ENCODE peak calls at places on chromosome 17, in seven cellular contexts. U is HCT116, R is OCI-LY7, X is breast epithelium, W is ovary, Q is gastrocnemius medialis, L is fibroblast of pulmonary artery. B is an unnamed sample.

GRCh38 chr17:31877911-31878702 is 19.1 kb upstream of the COPRS start:
- DNase-seq in W (no peak), L (peak), U (no peak), Q (no peak), R (no peak), X (no peak), B (no peak)

GRCh38 chr17:8857919-8858318 is 9.6 kb downstream of the PIK3R6 start:
- DNase-seq in L (peak), Q (no peak), U (no peak), W (no peak), X (no peak), R (peak), B (peak)

GRCh38 chr17:35825206-35825605 is 15.9 kb downstream of the TAF15 start:
- DNase-seq in L (no peak), X (no peak), U (no peak), R (no peak), Q (no peak), W (no peak), B (no peak)

GRCh38 chr17:2398188-2398587 is 2.7 kb downstream of the MNT start:
- DNase-seq in Q (no peak), R (no peak), U (no peak), X (no peak), L (no peak), W (no peak), B (no peak)

GRCh38 chr17:4469552-4469951 is 29.1 kb upstream of the SPNS2 start:
- DNase-seq in Q (peak), X (no peak), U (no peak), L (no peak), W (no peak), R (no peak), B (no peak)

GRCh38 chr17:61669522-61669921 is 78.5 kb upstream of the NACA2 start:
- DNase-seq in U (no peak), Q (no peak), X (no peak), R (no peak), L (no peak), W (no peak), B (no peak)

GRCh38 chr17:1736348-1737281 is 6.1 kb upstream of the SERPINF2 start:
- DNase-seq in U (no peak), L (peak), Q (no peak), R (no peak), X (no peak), W (peak), B (peak)

GRCh38 chr17:1529863-1530262 is 13.5 kb upstream of the INPP5K start:
- DNase-seq in L (no peak), X (no peak), R (peak), W (no peak), Q (no peak), U (no peak), B (peak)

GRCh38 chr17:61856078-61856477 is 7.2 kb downstream of the BRIP1 start:
- DNase-seq in Q (no peak), L (no peak), U (no peak), R (no peak), W (no peak), X (no peak), B (no peak)

GRCh38 chr17:83124871-83125514 is 45.6 kb downstream of the METRNL start:
- DNase-seq in X (peak), W (no peak), Q (no peak), R (no peak), U (no peak), L (no peak), B (no peak)

GRCh38 chr17:79622776-79623175 is 11.9 kb upstream of the RBFOX3 start:
- DNase-seq in W (no peak), X (peak), L (no peak), R (no peak), U (no peak), Q (no peak), B (no peak)

GRCh38 chr17:29116652-29117439 is 63.4 kb downstream of the MYO18A start:
- DNase-seq in W (peak), Q (peak), L (peak), U (no peak), R (peak), X (peak), B (peak)

GRCh38 chr17:81298325-81298990 is 3.4 kb upstream of the SLC38A10 start:
- DNase-seq in R (no peak), Q (no peak), L (no peak), X (no peak), U (no peak), W (no peak), B (no peak)

GRCh38 chr17:80968602-80969029 is 23.0 kb upstream of the CHMP6 start:
- DNase-seq in R (no peak), U (no peak), L (no peak), X (no peak), Q (no peak), W (peak), B (peak)

GRCh38 chr17:64252831-64253230 is 10.2 kb downstream of the TEX2 start:
- DNase-seq in Q (no peak), W (no peak), X (no peak), R (no peak), L (no peak), U (no peak), B (no peak)

GRCh38 chr17:66975614-66976378 is 11.3 kb downstream of the CACNG4 start:
- DNase-seq in Q (peak), X (no peak), R (peak), L (no peak), U (peak), W (no peak), B (no peak)

GRCh38 chr17:12580640-12581039 is 85.0 kb upstream of the MYOCD start:
- DNase-seq in U (no peak), L (no peak), Q (no peak), W (no peak), R (no peak), X (no peak), B (no peak)

GRCh38 chr17:77948690-77949114 is 9.8 kb upstream of the TNRC6C start:
- DNase-seq in U (peak), Q (no peak), R (no peak), X (no peak), L (peak), W (no peak), B (peak)

GRCh38 chr17:10278218-10278617 is 79.8 kb upstream of the GAS7 start:
- DNase-seq in L (no peak), R (no peak), U (no peak), X (no peak), Q (no peak), W (no peak), B (no peak)

GRCh38 chr17:44005865-44006580 is 1.6 kb downstream of the NAGS start:
- DNase-seq in R (peak), U (no peak), W (no peak), X (no peak), L (no peak), Q (no peak), B (no peak)

GRCh38 chr17:42183741-42184711 is 1.2 kb downstream of the HCRT start:
- DNase-seq in R (peak), L (peak), Q (peak), X (no peak), U (peak), W (peak), B (peak)

GRCh38 chr17:70313031-70313430 is 143.7 kb downstream of the KCNJ2 start:
- DNase-seq in U (no peak), R (no peak), L (peak), X (no peak), Q (no peak), W (no peak), B (peak)

GRCh38 chr17:78645421-78646295 is 68.5 kb upstream of the DNAH17 start:
- DNase-seq in Q (peak), L (peak), U (no peak), W (no peak), X (no peak), R (peak), B (no peak)

GRCh38 chr17:5282639-5283217 is 644 bp downstream of the RABEP1 start:
- DNase-seq in W (peak), X (no peak), L (peak), R (peak), Q (no peak), U (no peak), B (no peak)

GRCh38 chr17:47733414-47734288 is 615 bp downstream of the TBX21 start:
- DNase-seq in L (no peak), W (no peak), Q (no peak), U (no peak), R (no peak), X (peak), B (no peak)

GRCh38 chr17:34382586-34383224 is 19.7 kb upstream of the CCL1 start:
- DNase-seq in X (no peak), Q (no peak), R (peak), U (no peak), W (no peak), L (peak), B (no peak)

GRCh38 chr17:34377078-34377823 is 14.2 kb upstream of the CCL1 start:
- DNase-seq in X (no peak), Q (no peak), L (no peak), R (no peak), U (no peak), W (no peak), B (no peak)

GRCh38 chr17:34375598-34375997 is 12.6 kb upstream of the CCL1 start:
- DNase-seq in R (no peak), Q (no peak), U (no peak), W (no peak), L (no peak), X (no peak), B (no peak)

GRCh38 chr17:34379876-34380275 is 16.8 kb upstream of the CCL1 start:
- DNase-seq in L (peak), R (no peak), U (no peak), Q (no peak), W (no peak), X (no peak), B (peak)

GRCh38 chr17:34378664-34379101 is 15.7 kb upstream of the CCL1 start:
- DNase-seq in W (no peak), X (no peak), L (peak), R (peak), U (no peak), Q (no peak), B (no peak)
- TF ChIP-seq CTCF in W (no peak), X (no peak), L (no peak), R (peak), U (no peak), Q (no peak), B (no peak)

DNA sequence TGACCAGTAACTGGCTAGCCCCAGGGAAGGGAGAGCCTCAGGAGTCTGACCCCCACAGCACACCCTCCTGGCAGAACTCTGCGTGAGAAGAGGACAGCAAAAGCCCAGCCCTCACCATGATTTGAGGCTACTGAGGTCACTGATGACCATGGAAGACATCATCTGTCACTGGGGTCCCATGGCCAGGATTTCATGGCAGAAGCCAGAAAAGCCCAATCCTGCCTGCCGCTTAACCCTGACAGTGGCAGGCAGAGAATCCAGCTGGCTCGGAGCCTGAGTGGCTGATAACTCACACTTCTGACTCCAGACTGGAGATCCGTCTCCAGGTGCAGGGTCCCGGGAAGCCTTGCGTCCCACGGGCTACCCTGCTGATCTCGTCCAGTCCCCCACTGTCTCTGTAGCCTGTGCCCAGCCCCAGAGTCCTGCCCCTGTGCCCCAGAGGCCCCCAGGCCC is 17.5 kb downstream of the GRIN2C start:
- DNase-seq in W (no peak), U (no peak), X (no peak), L (no peak), R (no peak), Q (no peak), B (no peak)
- H3K4me3 ChIP-seq in W (peak), U (peak), X (peak), L (no peak), R (no peak), Q (peak), B (peak)

GRCh38 chr17:38341035-38341721 is 2.6 kb downstream of the GPR179 start:
- DNase-seq in R (no peak), Q (no peak), L (peak), W (peak), X (no peak), U (no peak), B (no peak)

GRCh38 chr17:38345743-38346142 is 2.0 kb upstream of the GPR179 start:
- DNase-seq in R (no peak), Q (no peak), W (no peak), X (no peak), L (no peak), U (no peak), B (no peak)

GRCh38 chr17:38342886-38343607 is 709 bp downstream of the GPR179 start:
- DNase-seq in U (no peak), L (no peak), Q (no peak), X (no peak), R (no peak), W (no peak), B (no peak)

GRCh38 chr17:38343608-38343980 is at the start of gene GPR179:
- DNase-seq in L (no peak), Q (no peak), U (no peak), W (no peak), X (no peak), R (no peak), B (no peak)

DNA sequence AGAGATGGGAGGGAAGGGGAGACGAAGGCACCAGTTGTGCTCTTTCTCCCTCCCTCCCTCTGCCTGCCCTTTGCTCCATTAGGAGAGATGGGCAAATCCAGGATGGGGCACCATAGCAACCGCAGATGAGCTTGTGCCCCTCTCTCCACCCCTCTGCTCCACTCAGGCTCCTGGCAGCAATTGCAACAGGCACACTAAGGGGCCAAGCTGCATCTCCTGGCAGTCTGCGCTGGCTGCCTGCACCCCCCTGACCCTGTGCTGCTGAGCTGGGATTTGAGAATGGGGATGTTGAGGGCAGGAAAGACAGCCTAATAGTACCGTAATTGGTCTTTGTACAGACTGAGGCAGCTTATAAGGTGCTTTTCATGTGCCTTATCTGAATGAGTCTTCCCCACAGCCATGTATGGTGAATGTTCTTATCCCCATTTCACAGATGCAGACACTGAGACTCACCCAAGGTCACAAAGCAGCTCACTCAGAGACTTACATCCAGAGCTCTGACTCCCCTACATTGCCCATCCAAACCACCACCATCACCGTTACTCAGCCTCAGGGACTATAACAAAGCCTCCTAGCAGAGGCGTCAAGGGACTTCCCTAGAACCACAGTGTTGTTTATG is 480 bp upstream of the GPR179 start:
- DNase-seq in L (no peak), Q (no peak), X (no peak), U (no peak), R (no peak), W (no peak), B (no peak)
- TF ChIP-seq CTCF in L (no peak), Q (no peak), X (no peak), U (no peak), R (no peak), W (no peak), B (no peak)

GRCh38 chr17:57984226-57984890 is 3.7 kb downstream of the VEZF1 start:
- DNase-seq in W (no peak), R (no peak), U (no peak), Q (no peak), X (no peak), L (peak), B (peak)

GRCh38 chr17:57984936-57985674 is 2.9 kb downstream of the VEZF1 start:
- DNase-seq in U (no peak), L (no peak), W (no peak), R (no peak), X (no peak), Q (no peak), B (peak)

GRCh38 chr17:57987582-57988300 is at the start of gene VEZF1:
- DNase-seq in U (peak), X (peak), R (peak), Q (peak), W (peak), L (peak), B (peak)

GRCh38 chr17:57986841-57987581 is 1.0 kb downstream of the VEZF1 start:
- DNase-seq in W (peak), Q (peak), U (no peak), L (peak), R (no peak), X (no peak), B (peak)

GRCh38 chr17:57985675-57985974 is 2.4 kb downstream of the VEZF1 start:
- DNase-seq in X (no peak), R (no peak), Q (no peak), L (peak), W (no peak), U (no peak), B (peak)
- H3K4me3 ChIP-seq in X (no peak), R (no peak), Q (peak), L (peak), W (no peak), U (peak), B (peak)

GRCh38 chr17:45648642-45649041 is 135.5 kb upstream of the CRHR1 start:
- DNase-seq in Q (no peak), X (no peak), U (no peak), W (no peak), R (no peak), L (no peak), B (no peak)
- TF ChIP-seq CTCF in Q (no peak), X (no peak), U (peak), W (no peak), R (peak), L (no peak), B (no peak)

GRCh38 chr17:18246109-18246725 is 12.3 kb downstream of the FLII start:
- DNase-seq in X (no peak), Q (no peak), W (no peak), R (no peak), L (no peak), U (no peak), B (no peak)

GRCh38 chr17:18248300-18248731 is 10.2 kb downstream of the FLII start:
- DNase-seq in Q (peak), R (peak), U (no peak), W (peak), L (peak), X (no peak), B (peak)

GRCh38 chr17:18248811-18249210 is 9.7 kb downstream of the FLII start:
- DNase-seq in X (no peak), Q (no peak), U (no peak), R (no peak), W (no peak), L (no peak), B (no peak)

GRCh38 chr17:18247613-18248001 is 10.9 kb downstream of the FLII start:
- DNase-seq in Q (no peak), W (peak), R (no peak), U (no peak), L (no peak), X (no peak), B (no peak)

GRCh38 chr17:18246880-18247612 is 11.5 kb downstream of the FLII start:
- DNase-seq in U (no peak), L (peak), Q (no peak), R (peak), W (peak), X (no peak), B (no peak)
- H3K4me3 ChIP-seq in U (no peak), L (no peak), Q (no peak), R (no peak), W (no peak), X (no peak), B (no peak)

DNA sequence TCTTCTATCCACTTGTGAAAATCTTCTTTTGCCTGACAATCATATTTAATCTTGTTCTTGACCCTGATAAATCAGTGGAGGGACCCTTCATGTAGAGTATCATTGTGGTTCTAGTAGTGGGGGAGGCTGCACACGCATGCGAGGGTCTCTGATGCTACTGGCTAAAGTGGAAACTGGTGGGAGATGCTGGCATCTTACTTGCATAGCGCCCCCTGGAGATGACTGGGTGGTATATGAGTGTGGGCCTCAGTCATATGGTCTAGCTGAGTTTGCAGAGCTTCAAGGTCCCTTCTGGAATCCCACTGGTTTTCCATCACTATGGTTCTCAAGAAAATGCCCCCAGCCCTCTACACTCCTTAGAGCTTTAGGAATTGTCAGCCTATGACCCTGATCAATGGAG is 236.4 kb upstream of the AXIN2 start:
- DNase-seq in L (no peak), Q (no peak), R (peak), X (no peak), W (no peak), U (no peak), B (no peak)
- TF ChIP-seq CTCF in L (peak), Q (no peak), R (peak), X (no peak), W (no peak), U (peak), B (no peak)

GRCh38 chr17:63116228-63116627 is 150.2 kb downstream of the TANC2 start:
- DNase-seq in X (no peak), W (no peak), R (no peak), U (no peak), L (no peak), Q (no peak), B (no peak)
- H3K4me3 ChIP-seq in X (no peak), W (no peak), R (no peak), U (no peak), L (no peak), Q (no peak), B (no peak)

DNA sequence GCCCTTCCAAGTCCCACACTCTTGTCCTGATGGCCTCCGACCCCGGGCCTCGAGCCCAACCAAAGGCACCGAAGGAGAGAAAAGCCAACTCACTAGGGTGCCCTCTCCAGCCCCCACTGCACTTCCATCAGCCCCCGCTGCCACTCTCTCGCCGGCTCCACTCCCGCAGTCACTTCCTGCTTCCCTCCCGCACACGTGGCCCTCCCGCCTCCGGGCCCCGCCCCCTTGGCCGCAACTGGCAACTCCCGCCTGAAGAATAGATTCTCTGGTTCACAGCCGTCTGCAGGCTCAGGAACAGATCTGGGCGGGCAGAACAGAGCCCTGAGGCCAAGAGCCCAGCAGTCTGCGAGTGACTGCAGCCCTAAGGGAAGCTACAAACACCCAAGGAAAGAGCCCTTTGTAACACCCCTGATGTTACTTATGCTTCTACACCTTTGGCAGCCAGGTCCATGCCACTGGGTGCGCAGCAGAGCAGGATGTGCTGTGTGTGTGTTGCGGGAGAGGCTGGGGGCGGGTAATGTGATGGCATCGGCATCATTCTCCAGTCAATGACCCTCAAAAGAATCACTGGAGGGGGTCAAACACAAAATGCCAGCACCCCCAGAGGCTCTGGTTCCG is at the start of gene SLC39A11:
- DNase-seq in X (peak), L (peak), R (peak), W (peak), U (peak), Q (peak), B (peak)
- TF ChIP-seq CTCF in X (no peak), L (no peak), R (no peak), W (no peak), U (no peak), Q (no peak), B (no peak)

B was measured in AG10803.